ENCODE peak calls at places on chromosomes 7 and 10, in four cellular contexts. R is H9, B is neuronal stem cell, D is hepatocyte. U is an unnamed sample.

GRCh38 chr10:111233439-111233838 is 156.6 kb downstream of the ADRA2A start:
- DNase-seq in B (peak; percentile 15), D (peak; percentile 21), R (no peak), U (no peak)

GRCh38 chr7:35975851-35976454 is 175.1 kb downstream of the SEPTIN7 start:
- DNase-seq in B (peak; percentile 66), D (peak; percentile 86), R (no peak), U (peak; percentile 85)

GRCh38 chr10:11043039-11043438 is 25.4 kb downstream of the CELF2 start:
- DNase-seq in D (no peak), R (no peak), B (no peak), U (no peak)

GRCh38 chr10:24249829-24250415 is 41.0 kb downstream of the KIAA1217 start:
- DNase-seq in D (peak; percentile 34), R (no peak), B (no peak), U (peak; percentile 93)

GRCh38 chr7:44100458-44101303 is 3.5 kb upstream of the AEBP1 start:
- DNase-seq in B (no peak), D (peak; percentile 59), R (no peak), U (peak; percentile 89)

GRCh38 chr7:503046-503574 is 16.5 kb downstream of the PDGFA start:
- DNase-seq in R (no peak), D (no peak), B (no peak), U (no peak)

GRCh38 chr7:44075296-44076075 is 6.8 kb downstream of the POLM start:
- DNase-seq in B (no peak), D (no peak), R (no peak), U (no peak)

GRCh38 chr10:83252169-83252568 is 887.1 kb upstream of the GHITM start:
- DNase-seq in D (no peak), R (no peak), B (no peak), U (no peak)

GRCh38 chr10:12707461-12708185 is 293.9 kb downstream of the CCDC3 start:
- DNase-seq in D (peak; percentile 73), R (peak; percentile 42), B (no peak), U (peak; percentile 99)

GRCh38 chr10:65531545-65531944 is 1394.3 kb upstream of the LRRTM3 start:
- DNase-seq in D (no peak), R (no peak), B (no peak), U (no peak)

DNA sequence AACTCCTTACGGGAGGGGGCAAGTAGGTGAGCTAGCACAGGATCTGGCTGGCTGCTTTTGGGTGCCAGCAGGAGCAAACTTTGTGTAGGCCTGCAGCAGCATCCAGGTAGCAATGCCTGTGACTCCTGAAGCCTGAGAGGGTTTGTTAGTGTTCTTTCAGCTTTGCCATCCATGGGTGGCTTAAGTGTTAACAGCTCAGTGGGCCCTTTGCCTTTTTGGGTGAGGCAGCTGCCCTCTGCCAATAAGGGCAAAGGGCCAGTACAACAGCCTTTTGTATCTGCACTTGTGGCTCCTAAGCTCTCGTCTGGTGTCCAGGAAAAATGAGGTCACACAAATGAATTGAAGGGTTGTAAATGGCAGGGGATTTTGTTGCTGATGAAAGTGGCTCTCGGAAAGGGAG is 359.0 kb upstream of the CHRM2 start:
- DNase-seq in B (no peak), R (no peak), D (no peak), U (no peak)
- H3K27ac ChIP-seq in B (no peak overlapping the region), R (no peak overlapping the region), D (no peak overlapping the region), U (no peak overlapping the region)

GRCh38 chr10:33569693-33570092 is 235.2 kb upstream of the NRP1 start:
- DNase-seq in D (no peak), R (no peak), B (no peak), U (no peak)
- H3K4me1 ChIP-seq in D (no peaks in the 10 kb centered on the region), R (no peaks in the 10 kb centered on the region), B (peaks cover 2% of the 10 kb centered on the region), U (no peaks in the 10 kb centered on the region)

DNA sequence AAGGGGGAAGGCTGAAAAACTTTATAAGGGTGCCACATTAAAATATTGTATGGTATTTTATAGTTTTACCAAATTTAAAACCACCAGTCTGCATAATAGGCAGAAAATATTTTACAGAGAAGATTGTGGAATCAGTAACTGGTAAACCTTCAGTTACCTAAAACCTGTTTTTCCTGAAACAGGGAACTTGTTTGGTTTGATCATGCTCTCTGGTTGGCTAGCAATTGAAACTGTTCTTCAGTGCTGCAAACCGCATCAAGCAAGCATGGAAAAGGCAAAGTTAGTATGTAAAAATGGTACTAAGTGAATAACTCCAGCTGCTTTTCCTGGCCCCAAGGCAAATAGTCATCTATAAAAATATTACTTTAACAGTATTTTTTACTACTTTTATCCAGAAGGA is 316.9 kb upstream of the LRRN3 start:
- DNase-seq in B (no peak), R (no peak), D (peak; percentile 6), U (no peak)
- H2AFZ ChIP-seq in B (no peak overlapping the region), R (no peak overlapping the region), D (no peak overlapping the region), U (no peak overlapping the region)

DNA sequence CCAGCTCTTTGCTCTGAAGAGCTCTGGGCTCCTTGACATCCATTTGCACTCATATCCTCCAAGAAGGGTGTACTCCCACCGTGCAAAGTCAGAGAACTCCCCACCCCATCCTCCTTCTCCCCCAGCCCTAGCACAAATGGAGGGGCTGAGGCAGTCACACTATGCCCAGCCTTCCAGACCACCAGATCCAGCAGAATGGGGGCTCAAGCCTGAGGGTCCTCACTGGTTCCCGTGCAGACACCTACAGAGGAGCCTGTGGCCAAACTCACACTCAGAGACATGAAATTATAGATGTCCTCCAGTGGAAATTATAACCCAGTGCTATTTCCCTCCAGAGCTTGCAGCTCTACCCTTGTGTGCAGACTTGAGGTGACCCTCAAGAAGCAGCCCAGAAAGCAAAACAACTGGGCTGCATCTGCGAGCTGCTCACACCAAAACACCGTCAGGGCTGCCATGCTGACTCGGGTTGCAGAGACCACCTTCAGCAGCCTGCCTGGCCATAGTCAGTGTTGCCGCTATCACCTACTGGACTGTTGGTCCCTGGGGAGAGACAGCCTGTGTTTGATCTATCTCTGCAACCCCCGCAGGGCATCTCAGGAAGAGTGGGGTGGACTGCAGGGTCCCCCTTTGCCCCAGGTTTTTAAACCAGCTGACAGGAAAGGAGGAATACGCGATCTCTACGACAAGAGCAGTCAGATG is 7.4 kb downstream of the ZNF488 start:
- DNase-seq in D (no peak), B (no peak), R (peak; percentile 8), U (no peak)
- H3K27ac ChIP-seq in D (no peak overlapping the region), B (no peak overlapping the region), R (no peak overlapping the region), U (no peak overlapping the region)

GRCh38 chr7:99127636-99128035 is 16.3 kb downstream of the SMURF1 start:
- DNase-seq in B (no peak), D (no peak), R (no peak), U (peak; percentile 61)
- H3K4me1 ChIP-seq in B (peaks cover 3% of the 10 kb centered on the region), D (peaks cover 32% of the 10 kb centered on the region), R (peaks cover 8% of the 10 kb centered on the region), U (peaks cover 21% of the 10 kb centered on the region)

U was measured in fibroblast of lung.